ENCODE peak calls at places on chromosome 13, in nine cellular contexts. E, H, G, I, A, J, B, D and Q are unnamed samples.

GRCh38 chr13:37617162-37617561 is 18.6 kb upstream of the POSTN start:
- DNase-seq in E (no peak), H (no peak), G (no peak), I (no peak), A (no peak), J (no peak), B (no peak), D (peak; percentile 85), Q (peak; percentile 33)

GRCh38 chr13:45838171-45838745 is 13.3 kb downstream of the SIAH3 start:
- DNase-seq in E (no peak), H (no peak), G (no peak), I (no peak), A (no peak), J (no peak), B (no peak), D (no peak), Q (no peak)

GRCh38 chr13:27334774-27335490 is 64.3 kb downstream of the RASL11A start:
- DNase-seq in E (no peak), H (no peak), G (no peak), I (no peak), A (no peak), J (no peak), B (no peak), D (no peak), Q (no peak)

GRCh38 chr13:93558637-93559036 is 332.0 kb downstream of the GPC6 start:
- DNase-seq in E (no peak), H (no peak), G (no peak), I (no peak), A (no peak), J (no peak), B (no peak), D (no peak), Q (no peak)

GRCh38 chr13:19967619-19968018 is 9.1 kb downstream of the ZMYM2 start:
- DNase-seq in E (no peak), H (no peak), G (no peak), I (no peak), A (no peak), J (no peak), B (no peak), D (no peak), Q (no peak)

GRCh38 chr13:102346769-102347168 is 55.1 kb downstream of the FGF14 start:
- DNase-seq in E (no peak), H (no peak), G (no peak), I (no peak), A (no peak), J (no peak), B (no peak), D (no peak), Q (no peak)

GRCh38 chr13:35714096-35714495 is 237.6 kb upstream of the MAB21L1 start:
- DNase-seq in E (no peak), H (no peak), G (no peak), I (no peak), A (no peak), J (no peak), B (no peak), D (no peak), Q (no peak)

GRCh38 chr13:111177803-111178389 is 62.8 kb downstream of the ARHGEF7 start:
- DNase-seq in E (no peak), H (no peak), G (no peak), I (no peak), A (no peak), J (no peak), B (peak; percentile 10), D (peak; percentile 25), Q (no peak)

GRCh38 chr13:101325423-101325822 is 90.9 kb downstream of the NALCN start:
- DNase-seq in E (no peak), H (peak; percentile 61), G (no peak), I (no peak), A (no peak), J (no peak), B (no peak), D (no peak), Q (no peak)

GRCh38 chr13:95797016-95797415 is 120.1 kb downstream of the DNAJC3 start:
- DNase-seq in E (no peak), H (no peak), G (no peak), I (no peak), A (no peak), J (no peak), B (no peak), D (no peak), Q (no peak)

GRCh38 chr13:25608181-25608580 is 236.4 kb downstream of the ATP8A2 start:
- DNase-seq in E (no peak), H (no peak), G (no peak), I (no peak), A (no peak), J (no peak), B (no peak), D (no peak), Q (no peak)

GRCh38 chr13:47420568-47420967 is 523.7 kb upstream of the HTR2A start:
- DNase-seq in E (no peak), H (no peak), G (peak; percentile 4), I (no peak), A (no peak), J (no peak), B (no peak), D (peak; percentile 56), Q (no peak)

GRCh38 chr13:84651288-84651687 is 769.0 kb upstream of the SLITRK1 start:
- DNase-seq in E (no peak), H (no peak), G (no peak), I (no peak), A (no peak), J (no peak), B (no peak), D (peak; percentile 73), Q (peak; percentile 14)

GRCh38 chr13:45108716-45109706 is 11.3 kb upstream of the GTF2F2 start:
- DNase-seq in E (no peak), H (no peak), G (peak; percentile 15), I (peak; percentile 17), A (no peak), J (peak; percentile 5), B (no peak), D (peak; percentile 51), Q (no peak)

GRCh38 chr13:50444726-50445125 is 398.8 kb downstream of the DLEU7 start:
- DNase-seq in E (no peak), H (no peak), G (no peak), I (no peak), A (no peak), J (no peak), B (no peak), D (no peak), Q (no peak)

GRCh38 chr13:44578064-44578394 is 1.9 kb upstream of the TSC22D1 start:
- DNase-seq in E (no peak), H (no peak), G (no peak), I (no peak), A (no peak), J (no peak), B (no peak), D (no peak), Q (peak; percentile 33)

GRCh38 chr13:98976941-98977340 is 923 bp downstream of the DOCK9 start:
- DNase-seq in E (no peak), H (no peak), G (no peak), I (no peak), A (no peak), J (no peak), B (no peak), D (no peak), Q (no peak)